ENCODE peak calls at places on chromosomes 1 and 21, in four cellular contexts. G is WTC11, P is K562, N is HepG2. K is an unnamed sample.

GRCh38 chr1:8858888-8859706 is 19.4 kb downstream of the ENO1 start:
- DNase-seq in G (peak), P (peak), N (peak), K (no peak)

GRCh38 chr1:205477759-205478247 is 22.0 kb upstream of the BLACAT1 start:
- DNase-seq in G (no peak), P (no peak), N (no peak), K (peak)

GRCh38 chr1:11847667-11848445 is at the start of gene NPPA:
- DNase-seq in G (no peak), P (no peak), N (no peak), K (no peak)

GRCh38 chr1:168161459-168161858 is 17.3 kb upstream of the TIPRL start:
- DNase-seq in G (no peak), P (peak), N (no peak), K (no peak)

GRCh38 chr1:6028042-6028895 is 17.4 kb upstream of the KCNAB2 start:
- DNase-seq in G (no peak), P (no peak), N (no peak), K (no peak)

GRCh38 chr1:245687636-245688535 is 533.1 kb downstream of the KIF26B start:
- DNase-seq in G (peak), P (no peak), N (no peak), K (no peak)

GRCh38 chr1:156422602-156423091 is 53.6 kb downstream of the RHBG start:
- DNase-seq in G (no peak), P (peak), N (no peak), K (no peak)

GRCh38 chr1:43238104-43238503 is 31.7 kb upstream of the TMEM125 start:
- DNase-seq in G (peak), P (peak), N (peak), K (peak)

GRCh38 chr1:84996846-84997666 is at the start of gene MCOLN2:
- DNase-seq in G (peak), P (peak), N (no peak), K (peak)

GRCh38 chr1:186418503-186418902 is 42.4 kb downstream of the PDC start:
- DNase-seq in G (no peak), P (no peak), N (no peak), K (no peak)

GRCh38 chr1:34695580-34695979 is 59.3 kb upstream of the GJB5 start:
- DNase-seq in G (no peak), P (no peak), N (no peak), K (no peak)

GRCh38 chr21:44402323-44403105 is 49.1 kb downstream of the TRPM2 start:
- DNase-seq in G (no peak), P (no peak), N (no peak), K (no peak)

GRCh38 chr1:99218572-99218971 is 45.7 kb upstream of the PLPPR4 start:
- DNase-seq in G (no peak), P (no peak), N (no peak), K (no peak)

GRCh38 chr21:29124645-29125044 is 5.8 kb upstream of the MAP3K7CL start:
- DNase-seq in G (no peak), P (no peak), N (no peak), K (no peak)

GRCh38 chr1:35855016-35855700 is 27.9 kb upstream of the AGO1 start:
- DNase-seq in G (peak), P (peak), N (no peak), K (no peak)

GRCh38 chr1:15757575-15758401 is 807 bp upstream of the FBLIM1 start:
- DNase-seq in G (peak), P (no peak), N (no peak), K (no peak)

GRCh38 chr1:78229344-78229743 is 183.6 kb downstream of the GIPC2 start:
- DNase-seq in G (no peak), P (no peak), N (no peak), K (no peak)

GRCh38 chr21:41932576-41933258 is 21.1 kb downstream of the C2CD2 start:
- DNase-seq in G (no peak), P (peak), N (peak), K (no peak)

GRCh38 chr1:91609571-91609970 is 108.9 kb downstream of the CDC7 start:
- DNase-seq in G (no peak), P (no peak), N (no peak), K (peak)

GRCh38 chr1:98196012-98196411 is 275.2 kb upstream of the DPYD start:
- DNase-seq in G (no peak), P (no peak), N (no peak), K (no peak)

GRCh38 chr21:44658913-44659595 is 1.3 kb downstream of the KRTAP12-3 start:
- DNase-seq in G (no peak), P (no peak), N (no peak), K (no peak)

GRCh38 chr1:39761016-39761415 is 10.1 kb downstream of the OXCT2 start:
- DNase-seq in G (no peak), P (no peak), N (no peak), K (no peak)

GRCh38 chr1:39758556-39759435 is 12.4 kb downstream of the OXCT2 start:
- DNase-seq in G (no peak), P (no peak), N (no peak), K (no peak)

GRCh38 chr1:39757501-39757900 is 13.6 kb downstream of the OXCT2 start:
- DNase-seq in G (no peak), P (peak), N (no peak), K (no peak)

GRCh38 chr1:39760074-39761008 is 10.8 kb downstream of the OXCT2 start:
- DNase-seq in G (no peak), P (no peak), N (no peak), K (no peak)

DNA sequence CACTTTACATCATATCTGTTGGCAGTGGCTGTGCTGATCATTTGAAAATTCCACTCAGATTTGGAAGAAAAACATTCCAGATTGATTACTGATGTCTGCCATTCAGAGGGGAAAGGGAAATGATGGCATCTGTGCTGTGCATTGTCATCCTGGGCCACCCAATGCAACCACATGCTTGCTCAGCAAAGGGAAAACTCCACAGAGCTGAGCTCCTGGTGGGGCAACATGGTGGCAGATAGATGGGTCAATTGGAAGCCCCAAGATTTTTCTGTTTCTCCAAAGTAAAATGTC is 11.8 kb downstream of the OXCT2 start:
- DNase-seq in G (no peak), P (no peak), N (no peak), K (no peak)
- TF ChIP-seq CTCF in G (no peak), P (no peak), N (no peak), K (no peak)

DNA sequence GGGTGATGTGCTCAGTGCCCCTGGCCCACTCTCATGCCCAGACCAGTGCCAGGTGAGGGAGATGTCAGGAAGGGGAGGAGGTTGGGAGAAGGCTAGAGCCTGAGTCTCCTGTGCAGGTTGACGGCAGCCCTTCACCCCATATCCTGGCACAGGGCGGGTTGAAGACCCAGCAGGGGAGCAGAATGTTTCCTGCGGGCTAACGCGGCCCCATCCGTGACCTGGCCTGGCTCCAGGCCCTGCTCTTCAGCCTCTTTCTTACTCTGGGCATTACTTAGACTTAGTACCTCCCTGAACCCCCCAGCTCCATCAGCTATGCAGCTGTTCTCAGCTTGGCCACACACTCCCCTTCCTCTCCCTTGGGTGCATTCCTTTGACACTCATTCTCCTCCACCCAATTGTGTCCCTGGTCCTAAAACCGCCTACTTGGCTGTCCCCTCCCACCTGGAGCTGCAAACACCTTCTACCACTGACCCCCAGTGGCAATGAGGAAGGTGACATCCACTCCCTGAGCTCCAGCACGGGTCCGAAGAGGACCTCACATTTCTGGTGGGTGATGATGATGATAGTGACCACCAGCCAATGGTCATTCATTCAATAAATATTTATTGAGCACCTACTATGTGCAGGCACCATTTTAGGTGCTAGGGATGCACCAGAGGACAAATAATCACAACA is 179.0 kb downstream of the PTPRU start:
- DNase-seq in G (peak), P (peak), N (peak), K (peak)
- TF ChIP-seq NR3C1 in G (no peak), P (no peak), N (no peak), K (no peak)

GRCh38 chr1:86352096-86352495 is 44.0 kb downstream of the ODF2L start:
- DNase-seq in G (no peak), P (no peak), N (no peak), K (no peak)

DNA sequence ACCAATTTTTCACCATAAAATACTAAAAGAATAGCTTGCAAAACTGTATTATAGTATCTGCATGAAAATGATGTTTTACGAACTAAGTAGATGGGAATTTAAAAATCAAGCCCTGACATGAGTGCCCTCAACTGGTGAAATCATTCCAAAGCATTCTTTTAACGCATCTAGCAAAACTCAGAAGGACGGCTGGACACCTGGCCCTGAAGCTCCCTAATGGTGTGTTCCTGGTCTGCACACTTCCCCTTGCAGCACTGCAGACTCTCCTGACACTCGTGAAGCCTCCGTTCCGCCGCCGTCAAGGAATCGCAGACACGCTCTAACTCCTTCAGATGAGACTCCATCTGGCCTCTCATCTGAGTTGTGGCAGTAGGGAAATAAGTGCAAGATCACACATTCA is 39.9 kb downstream of the ODF2L start:
- DNase-seq in G (no peak), P (peak), N (no peak), K (no peak)
- TF ChIP-seq USF2 in G (no peak), P (no peak), N (no peak), K (no peak)

GRCh38 chr1:31679676-31680230 is 24.1 kb downstream of the COL16A1 start:
- DNase-seq in G (no peak), P (no peak), N (no peak), K (no peak)

GRCh38 chr1:31688233-31688918 is 15.4 kb downstream of the COL16A1 start:
- DNase-seq in G (no peak), P (no peak), N (no peak), K (no peak)

GRCh38 chr1:31681421-31681820 is 22.4 kb downstream of the COL16A1 start:
- DNase-seq in G (no peak), P (no peak), N (no peak), K (no peak)

GRCh38 chr1:31687601-31688000 is 16.2 kb downstream of the COL16A1 start:
- DNase-seq in G (no peak), P (no peak), N (no peak), K (no peak)

GRCh38 chr1:31683997-31684396 is 19.8 kb downstream of the COL16A1 start:
- DNase-seq in G (peak), P (peak), N (no peak), K (no peak)
- TF ChIP-seq CTCF in G (peak), P (peak), N (peak), K (peak)

DNA sequence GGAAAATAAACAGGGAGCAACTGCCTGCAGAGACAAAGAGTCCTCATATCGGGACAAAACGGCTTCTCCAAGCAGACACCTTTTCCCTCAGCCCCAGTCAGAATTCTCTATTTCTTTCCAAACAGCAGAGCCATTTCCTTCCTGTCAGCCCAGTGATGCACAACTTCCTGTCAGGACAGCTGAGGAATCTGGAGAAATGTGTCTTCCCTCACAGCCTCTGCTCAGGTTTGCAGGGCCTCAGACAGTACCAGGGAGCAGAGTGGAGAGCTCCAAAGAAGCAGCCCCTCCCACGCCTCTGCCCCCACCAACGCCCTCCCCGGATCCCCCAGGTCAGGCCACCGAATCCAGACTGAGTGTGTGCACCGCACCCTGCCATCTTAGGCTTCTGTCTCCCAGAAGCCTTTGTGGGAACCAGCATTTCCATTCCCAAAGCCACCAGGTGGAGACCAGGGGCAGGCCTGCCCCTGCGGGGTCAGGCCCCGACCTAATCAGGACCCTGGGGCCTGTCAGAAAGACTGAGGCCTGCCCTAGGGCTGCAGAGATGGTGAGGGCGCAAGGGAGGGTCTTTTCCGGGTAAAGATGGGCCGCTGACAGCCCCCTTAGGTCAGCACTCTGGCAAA is 29.4 kb downstream of the KCNN3 start:
- DNase-seq in G (no peak), P (no peak), N (no peak), K (no peak)
- TF ChIP-seq NR3C1 in G (no peak), P (no peak), N (no peak), K (no peak)

DNA sequence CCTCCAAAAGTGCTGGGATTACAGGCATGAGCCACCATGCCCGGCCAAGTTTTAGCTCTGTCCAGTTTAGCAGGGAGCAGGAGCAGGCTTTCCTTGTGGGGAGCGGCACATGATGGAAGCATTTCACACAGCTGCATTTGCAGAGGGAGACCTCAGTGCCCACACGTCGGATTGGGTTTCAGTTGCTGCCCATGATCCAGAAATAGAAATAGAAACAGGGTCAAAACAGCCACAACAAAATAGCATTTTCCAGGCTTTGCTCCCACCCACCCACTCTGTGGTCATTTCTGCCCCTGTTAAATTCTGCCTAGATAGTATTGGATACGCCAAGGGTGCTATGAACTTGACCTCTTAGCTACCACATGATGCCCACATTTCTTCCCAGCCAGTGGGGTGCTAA is 128.4 kb downstream of the CNIH3 start:
- DNase-seq in G (no peak), P (no peak), N (no peak), K (no peak)
- TF ChIP-seq USF2 in G (no peak), P (no peak), N (no peak), K (no peak)

DNA sequence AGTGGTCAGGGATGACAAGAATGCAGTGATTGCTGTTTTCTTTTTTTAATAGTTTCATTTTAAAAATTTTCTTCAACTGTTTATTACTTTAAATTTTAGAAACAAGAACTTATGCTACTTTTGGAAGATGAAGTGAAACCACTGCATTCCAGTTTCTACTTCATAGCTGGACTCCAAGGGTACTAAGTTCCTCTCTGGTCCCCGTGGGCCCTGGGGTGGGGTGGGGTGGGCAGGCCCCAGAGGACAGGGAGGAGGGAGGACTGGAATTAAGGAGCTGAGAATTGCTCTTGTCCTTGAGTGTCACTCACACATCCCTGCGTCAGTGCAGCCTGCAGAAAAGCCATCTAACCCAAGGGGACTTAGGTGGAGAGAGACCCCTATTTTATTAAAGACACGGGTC is 97.4 kb downstream of the RAVER2 start:
- DNase-seq in G (no peak), P (no peak), N (no peak), K (no peak)
- TF ChIP-seq CTCF in G (no peak), P (no peak), N (no peak), K (no peak)

GRCh38 chr1:227240983-227241382 is 77.3 kb downstream of the CDC42BPA start:
- DNase-seq in G (no peak), P (no peak), N (no peak), K (no peak)

DNA sequence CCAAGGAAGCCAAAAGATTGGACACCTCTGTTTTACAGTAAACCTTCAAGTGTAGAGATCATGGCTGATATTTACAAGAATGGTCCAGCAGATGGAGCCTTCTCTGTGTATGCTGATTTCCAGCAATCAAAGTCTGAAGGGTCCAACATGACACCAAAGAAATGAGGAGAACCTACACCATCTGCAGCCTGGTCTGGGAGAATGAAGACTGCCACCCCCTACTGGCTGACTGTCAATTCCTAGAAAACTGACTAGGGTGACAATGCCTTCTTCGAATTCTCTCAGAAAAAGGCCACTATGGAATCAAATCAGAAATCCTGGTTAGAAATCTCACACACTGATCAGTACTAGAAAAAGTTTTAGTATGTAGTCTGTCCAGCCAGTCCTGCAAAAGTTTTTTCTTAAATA is 83.3 kb downstream of the CDC42BPA start:
- DNase-seq in G (no peak), P (peak), N (peak), K (peak)
- TF ChIP-seq NR3C1 in G (no peak), P (no peak), N (no peak), K (no peak)

DNA sequence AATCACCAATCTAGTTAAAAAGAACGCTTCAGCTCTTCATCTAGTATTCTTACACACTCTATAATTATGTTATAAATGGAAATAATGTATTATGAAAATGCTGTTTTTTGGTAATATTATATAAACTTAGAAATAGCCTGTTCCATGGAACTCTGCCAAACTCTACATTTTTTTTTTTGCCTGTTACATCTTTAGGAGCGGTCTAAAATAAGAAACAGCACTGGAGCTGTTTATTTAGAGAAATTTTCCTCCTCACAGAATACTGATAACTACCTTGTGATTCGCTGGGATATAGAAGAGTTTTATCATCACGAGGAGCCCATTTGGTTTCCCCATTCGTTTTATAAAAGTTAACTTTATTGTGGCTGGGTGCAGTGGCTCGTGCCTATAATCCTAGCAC is 58.5 kb downstream of the PKN2 start:
- DNase-seq in G (no peak), P (no peak), N (no peak), K (no peak)
- TF ChIP-seq USF2 in G (no peak), P (no peak), N (no peak), K (no peak)

GRCh38 chr1:100391675-100392074 is 39.4 kb downstream of the CDC14A start:
- DNase-seq in G (no peak), P (no peak), N (no peak), K (no peak)
- TF ChIP-seq CTCF in G (no peak), P (no peak), N (no peak), K (no peak)

K was measured in A549.